ENCODE peak calls at places on chromosomes 3 and 15, in four cellular contexts. Y, N, G and L are unnamed samples.

GRCh38 chr3:53028641-53029040 is 17.2 kb downstream of the SFMBT1 start:
- DNase-seq in Y (no peak), N (no peak), G (no peak), L (no peak)

GRCh38 chr3:25897019-25897418 is 107.1 kb downstream of the OXSM start:
- DNase-seq in Y (peak; percentile 59), N (peak; percentile 52), G (peak; percentile 20), L (no peak)

GRCh38 chr3:39806820-39807219 is 2.6 kb upstream of the MYRIP start:
- DNase-seq in Y (no peak), N (no peak), G (no peak), L (no peak)

GRCh38 chr15:22850055-22850454 is 11.6 kb downstream of the NIPA2 start:
- DNase-seq in Y (no peak), N (no peak), G (no peak), L (no peak)

GRCh38 chr15:75235051-75235673 is 23.0 kb upstream of the GOLGA6C start:
- DNase-seq in Y (no peak), N (no peak), G (no peak), L (no peak)

GRCh38 chr3:46707601-46708011 is 6.4 kb downstream of the TMIE start:
- DNase-seq in Y (no peak), N (no peak), G (no peak), L (no peak)

GRCh38 chr3:184942735-184943134 is 130.8 kb downstream of the VPS8 start:
- DNase-seq in Y (no peak), N (no peak), G (no peak), L (no peak)

GRCh38 chr3:64046527-64046926 is 23.2 kb upstream of the PSMD6 start:
- DNase-seq in Y (no peak), N (no peak), G (no peak), L (no peak)

GRCh38 chr3:184316792-184317191 is 2.4 kb downstream of the EIF4G1 start:
- DNase-seq in Y (no peak), N (no peak), G (no peak), L (no peak)

GRCh38 chr15:37984368-37984767 is 49.9 kb downstream of the TMCO5A start:
- DNase-seq in Y (no peak), N (no peak), G (no peak), L (no peak)

GRCh38 chr3:79769234-79769633 is 1.4 kb upstream of the ROBO1 start:
- DNase-seq in Y (no peak), N (no peak), G (no peak), L (no peak)

GRCh38 chr3:180322829-180323228 is 279.1 kb upstream of the TTC14 start:
- DNase-seq in Y (no peak), N (no peak), G (no peak), L (no peak)

GRCh38 chr15:89740137-89740536 is 10.9 kb downstream of the MESP1 start:
- DNase-seq in Y (peak; percentile 83), N (peak; percentile 77), G (peak; percentile 72), L (peak; percentile 43)

GRCh38 chr15:101134780-101135179 is 117.1 kb downstream of the CHSY1 start:
- DNase-seq in Y (no peak), N (no peak), G (no peak), L (no peak)

GRCh38 chr15:25188051-25188450 is 233.3 kb downstream of the SNRPN start:
- DNase-seq in Y (no peak), N (no peak), G (no peak), L (no peak)

GRCh38 chr15:74252291-74253080 is 16.4 kb downstream of the CCDC33 start:
- DNase-seq in Y (no peak), N (no peak), G (no peak), L (no peak)

GRCh38 chr3:46593979-46594378 is 18.3 kb upstream of the FAM240A start:
- DNase-seq in Y (no peak), N (no peak), G (no peak), L (no peak)

GRCh38 chr3:184716652-184717607 is 5.1 kb upstream of the MAGEF1 start:
- DNase-seq in Y (no peak), N (no peak), G (peak; percentile 12), L (no peak)

GRCh38 chr3:632571-633170 is 436.1 kb downstream of the CHL1 start:
- DNase-seq in Y (peak; percentile 67), N (peak; percentile 46), G (peak; percentile 32), L (no peak)

DNA sequence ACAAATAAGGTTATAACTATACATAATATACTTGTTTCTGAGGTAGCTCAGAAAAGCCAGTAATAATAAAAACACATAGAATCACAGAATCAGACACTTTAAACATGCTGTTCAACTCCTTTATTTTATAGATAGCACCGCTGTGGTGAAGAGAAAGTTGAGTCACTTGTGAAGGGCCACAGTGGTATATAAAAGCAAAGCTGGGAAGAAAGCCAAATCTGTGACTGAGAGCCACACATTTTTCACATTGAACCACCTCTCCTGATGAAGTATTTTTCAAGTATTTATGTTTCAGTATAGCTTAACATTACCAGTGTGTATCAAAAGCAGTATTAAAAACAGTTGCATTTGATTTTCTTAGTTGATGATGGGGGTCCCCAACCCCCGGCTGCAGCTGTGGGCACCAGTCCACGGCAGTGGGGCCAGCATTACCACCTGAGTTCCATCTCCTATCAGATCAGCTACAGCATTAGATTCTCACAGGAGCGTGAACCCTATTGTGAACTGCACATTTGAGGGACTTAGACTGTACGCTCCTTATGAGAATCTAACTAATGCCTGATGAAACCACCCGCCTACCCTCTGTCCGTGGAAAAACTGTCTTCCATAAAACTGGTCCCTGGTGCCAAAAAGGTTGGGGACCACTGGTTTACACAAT is 46.2 kb downstream of the TBL1XR1 start:
- DNase-seq in Y (peak; percentile 7), N (no peak), G (peak; percentile 18), L (peak; percentile 48)
- TF ChIP-seq JUNB in Y (no peak), N (no peak), G (no peak), L (no peak)

GRCh38 chr3:142007710-142008399 is 131.4 kb downstream of the ATP1B3 start:
- DNase-seq in Y (no peak), N (no peak), G (no peak), L (no peak)

GRCh38 chr3:142003291-142003690 is 126.8 kb downstream of the ATP1B3 start:
- DNase-seq in Y (no peak), N (no peak), G (no peak), L (no peak)

GRCh38 chr3:142000341-142000870 is 124.0 kb downstream of the ATP1B3 start:
- DNase-seq in Y (no peak), N (no peak), G (no peak), L (no peak)

GRCh38 chr3:142009029-142009428 is 132.6 kb downstream of the ATP1B3 start:
- DNase-seq in Y (no peak), N (no peak), G (no peak), L (no peak)

DNA sequence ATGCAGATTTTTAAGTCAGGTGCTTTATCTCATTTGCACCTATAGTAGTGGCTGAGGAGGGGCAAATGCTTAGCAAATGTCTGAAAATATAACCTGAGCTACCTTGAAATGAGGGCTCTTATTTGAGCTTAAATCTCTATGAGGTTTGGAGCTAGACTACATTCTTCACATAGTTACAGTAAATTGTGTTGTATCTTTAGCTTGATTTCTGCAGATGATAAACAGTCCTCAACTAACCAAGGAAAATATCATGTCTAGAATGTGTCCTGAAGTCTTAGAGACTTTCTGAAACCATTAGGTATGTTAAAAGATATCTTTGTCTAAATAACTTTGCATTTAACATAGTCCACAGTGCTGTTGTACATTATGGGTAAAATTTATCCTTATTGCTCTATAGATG is 127.6 kb downstream of the ATP1B3 start:
- DNase-seq in Y (no peak), N (no peak), G (no peak), L (no peak)
- TF ChIP-seq MYC in Y (no peak), N (no peak), G (no peak), L (no peak)

GRCh38 chr3:195057716-195058115 is 213.2 kb downstream of the XXYLT1 start:
- DNase-seq in Y (no peak), N (no peak), G (no peak), L (no peak)
- TF ChIP-seq JUNB in Y (no peak), N (no peak), G (no peak), L (no peak)

GRCh38 chr3:151085889-151086483 is 522 bp downstream of the MED12L start:
- DNase-seq in Y (peak; percentile 30), N (no peak), G (no peak), L (no peak)

GRCh38 chr3:151082880-151083838 is 2.3 kb upstream of the MED12L start:
- DNase-seq in Y (no peak), N (no peak), G (no peak), L (no peak)

GRCh38 chr3:151084893-151085226 is 604 bp upstream of the MED12L start:
- DNase-seq in Y (no peak), N (no peak), G (no peak), L (no peak)

GRCh38 chr3:151086484-151087456 is 1.3 kb downstream of the MED12L start:
- DNase-seq in Y (peak; percentile 88), N (no peak), G (peak; percentile 70), L (no peak)

GRCh38 chr3:151085227-151085888 is at the start of gene MED12L:
- DNase-seq in Y (peak; percentile 77), N (peak; percentile 45), G (peak; percentile 30), L (no peak)
- TF ChIP-seq MYC in Y (no peak), N (no peak), G (peak; percentile 38), L (no peak)

DNA sequence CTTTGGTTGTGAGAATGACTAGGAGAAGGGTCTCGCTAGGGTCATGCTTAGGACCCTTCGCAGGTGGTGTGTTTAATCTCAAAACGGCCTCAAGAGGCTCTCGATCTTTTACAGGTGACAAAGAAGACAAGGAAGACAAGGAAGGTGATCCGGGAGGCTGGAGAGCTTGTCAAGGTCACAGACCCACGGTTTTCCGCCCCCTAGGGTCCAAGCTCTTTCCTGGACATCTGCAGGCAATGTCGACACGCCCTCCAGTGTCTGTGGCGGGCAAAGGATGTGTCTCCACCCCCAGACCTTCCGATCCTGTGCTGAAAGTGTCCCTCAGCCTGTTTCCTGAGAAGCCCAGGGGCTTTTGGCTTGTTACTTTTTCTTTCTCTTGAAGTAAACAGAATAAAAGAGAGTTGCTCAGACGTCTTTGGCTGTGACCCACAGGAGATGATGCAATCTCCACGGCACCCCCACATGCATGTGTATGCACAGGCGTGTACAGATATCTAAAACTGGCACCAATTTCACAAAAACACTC is 108.7 kb downstream of the KLF13 start:
- DNase-seq in Y (peak; percentile 83), N (peak; percentile 81), G (peak; percentile 75), L (peak; percentile 87)
- TF ChIP-seq JUNB in Y (no peak), N (no peak), G (no peak), L (no peak)